ENCODE peak calls at places on chromosomes 6 and 20, in six cellular contexts. One of them, this sample, is unnamed. For H3K9me3, the result is how much of the 10 kb centered on the place peaks cover.

GRCh38 chr20:60990647-60991046 is 261.4 kb upstream of the CDH4 start:
- DNase-seq in psoas muscle: no peak
- DNase-seq in OCI-LY7: no peak
- DNase-seq in adrenal gland: no peak
- DNase-seq in mesenchymal stem cell: no peak
- DNase-seq in tibial nerve: no peak
- DNase-seq in this sample: no peak

GRCh38 chr20:32528291-32528891 is 56.7 kb downstream of the NOL4L start:
- DNase-seq in psoas muscle: no peak
- DNase-seq in OCI-LY7: no peak
- DNase-seq in adrenal gland: no peak
- DNase-seq in mesenchymal stem cell: no peak
- DNase-seq in tibial nerve: no peak
- DNase-seq in this sample: no peak

GRCh38 chr6:124747336-124747735 is 214.9 kb upstream of the RNF217 start:
- DNase-seq in psoas muscle: no peak
- DNase-seq in OCI-LY7: no peak
- DNase-seq in adrenal gland: no peak
- DNase-seq in mesenchymal stem cell: no peak
- DNase-seq in tibial nerve: no peak
- DNase-seq in this sample: no peak

GRCh38 chr6:56851104-56851503 is 103.8 kb upstream of the BEND6 start:
- DNase-seq in psoas muscle: no peak
- DNase-seq in OCI-LY7: no peak
- DNase-seq in adrenal gland: peak
- DNase-seq in mesenchymal stem cell: peak
- DNase-seq in tibial nerve: no peak
- DNase-seq in this sample: no peak

GRCh38 chr6:96939019-96939805 is 14.7 kb downstream of the KLHL32 start:
- DNase-seq in psoas muscle: no peak
- DNase-seq in OCI-LY7: no peak
- DNase-seq in adrenal gland: peak
- DNase-seq in mesenchymal stem cell: peak
- DNase-seq in tibial nerve: no peak
- DNase-seq in this sample: no peak

GRCh38 chr6:24274441-24275083 is 83.3 kb downstream of the DCDC2 start:
- DNase-seq in psoas muscle: no peak
- DNase-seq in OCI-LY7: peak
- DNase-seq in adrenal gland: no peak
- DNase-seq in mesenchymal stem cell: peak
- DNase-seq in tibial nerve: no peak
- DNase-seq in this sample: no peak

GRCh38 chr20:25315418-25316210 is 67.7 kb downstream of the PYGB start:
- DNase-seq in psoas muscle: no peak
- DNase-seq in OCI-LY7: no peak
- DNase-seq in adrenal gland: peak
- DNase-seq in mesenchymal stem cell: no peak
- DNase-seq in tibial nerve: peak
- DNase-seq in this sample: no peak

GRCh38 chr6:81834141-81834621 is 81.7 kb upstream of the TENT5A start:
- DNase-seq in psoas muscle: no peak
- DNase-seq in OCI-LY7: no peak
- DNase-seq in adrenal gland: peak
- DNase-seq in mesenchymal stem cell: peak
- DNase-seq in tibial nerve: no peak
- DNase-seq in this sample: peak

GRCh38 chr6:33744001-33744848 is 2.5 kb downstream of the IP6K3 start:
- DNase-seq in psoas muscle: peak
- DNase-seq in OCI-LY7: peak
- DNase-seq in adrenal gland: peak
- DNase-seq in mesenchymal stem cell: peak
- DNase-seq in tibial nerve: peak
- DNase-seq in this sample: no peak
- H3K4me3 ChIP-seq in psoas muscle: peak
- H3K4me3 ChIP-seq in OCI-LY7: no peak
- H3K4me3 ChIP-seq in adrenal gland: no peak
- H3K4me3 ChIP-seq in mesenchymal stem cell: no peak
- H3K4me3 ChIP-seq in tibial nerve: no peak
- H3K4me3 ChIP-seq in this sample: no peak

DNA sequence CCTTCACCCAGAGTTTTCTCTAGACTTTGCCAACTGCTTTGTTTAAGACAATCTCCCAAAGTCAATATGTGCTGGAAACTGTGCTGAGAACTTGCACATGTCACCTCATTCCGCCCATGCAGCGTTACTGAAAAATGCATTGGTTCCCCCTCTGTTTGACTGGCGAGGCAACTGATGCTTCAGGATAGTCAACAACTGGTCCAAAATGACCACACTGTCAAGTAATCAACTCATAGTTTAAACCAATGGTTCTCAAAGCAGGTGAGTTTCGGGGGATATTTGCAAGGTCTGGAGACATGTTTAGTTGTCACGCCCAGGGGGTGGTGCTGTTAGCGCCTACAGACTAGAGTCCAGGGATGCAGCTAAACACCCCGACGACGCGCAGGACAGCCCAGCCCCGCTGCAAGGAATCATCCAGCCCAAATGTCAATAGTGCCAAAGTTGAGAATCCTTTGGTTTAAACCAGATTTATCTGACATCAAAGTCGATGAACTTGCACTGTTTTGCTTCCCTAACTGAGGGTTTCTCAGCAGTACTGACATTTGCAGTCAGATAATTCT is 170.0 kb downstream of the ZNF217 start:
- DNase-seq in psoas muscle: no peak
- DNase-seq in OCI-LY7: no peak
- DNase-seq in adrenal gland: no peak
- DNase-seq in mesenchymal stem cell: no peak
- DNase-seq in tibial nerve: no peak
- DNase-seq in this sample: no peak
- H3K27ac ChIP-seq in psoas muscle: no peak
- H3K27ac ChIP-seq in OCI-LY7: no peak
- H3K27ac ChIP-seq in adrenal gland: no peak
- H3K27ac ChIP-seq in mesenchymal stem cell: no peak
- H3K27ac ChIP-seq in tibial nerve: no peak
- H3K27ac ChIP-seq in this sample: no peak

GRCh38 chr20:39853664-39854063 is 835.4 kb downstream of the MAFB start:
- DNase-seq in psoas muscle: no peak
- DNase-seq in OCI-LY7: no peak
- DNase-seq in adrenal gland: no peak
- DNase-seq in mesenchymal stem cell: peak
- DNase-seq in tibial nerve: no peak
- DNase-seq in this sample: peak

GRCh38 chr20:39853050-39853449 is 836.0 kb downstream of the MAFB start:
- DNase-seq in psoas muscle: no peak
- DNase-seq in OCI-LY7: no peak
- DNase-seq in adrenal gland: no peak
- DNase-seq in mesenchymal stem cell: no peak
- DNase-seq in tibial nerve: no peak
- DNase-seq in this sample: no peak

GRCh38 chr20:39855799-39856198 is 833.2 kb downstream of the MAFB start:
- DNase-seq in psoas muscle: no peak
- DNase-seq in OCI-LY7: no peak
- DNase-seq in adrenal gland: no peak
- DNase-seq in mesenchymal stem cell: peak
- DNase-seq in tibial nerve: no peak
- DNase-seq in this sample: no peak

GRCh38 chr20:39857188-39857587 is 831.8 kb downstream of the MAFB start:
- DNase-seq in psoas muscle: no peak
- DNase-seq in OCI-LY7: no peak
- DNase-seq in adrenal gland: no peak
- DNase-seq in mesenchymal stem cell: no peak
- DNase-seq in tibial nerve: no peak
- DNase-seq in this sample: no peak

DNA sequence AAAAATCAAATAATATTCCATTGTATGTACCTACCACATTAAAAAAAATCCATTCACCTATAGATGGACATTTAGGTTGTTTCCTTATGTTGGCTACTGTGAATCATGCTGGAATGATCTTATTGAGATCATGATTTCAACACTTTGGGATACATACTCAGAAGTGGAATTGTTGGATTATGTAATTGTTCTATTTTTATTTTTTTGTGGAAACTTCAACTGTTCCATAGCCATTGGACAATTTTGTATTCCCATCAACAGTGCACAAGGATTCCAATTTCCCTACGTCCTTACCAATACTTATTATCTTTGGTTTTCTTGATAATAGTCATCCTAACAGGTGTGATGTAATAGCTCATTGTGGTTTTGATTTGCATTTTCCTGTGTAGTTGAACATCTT is 834.0 kb downstream of the MAFB start:
- DNase-seq in psoas muscle: no peak
- DNase-seq in OCI-LY7: no peak
- DNase-seq in adrenal gland: no peak
- DNase-seq in mesenchymal stem cell: no peak
- DNase-seq in tibial nerve: no peak
- DNase-seq in this sample: no peak
- H3K9me3 ChIP-seq in psoas muscle: under half
- H3K9me3 ChIP-seq in OCI-LY7: under half
- H3K9me3 ChIP-seq in adrenal gland: under half
- H3K9me3 ChIP-seq in mesenchymal stem cell: under half
- H3K9me3 ChIP-seq in tibial nerve: under half
- H3K9me3 ChIP-seq in this sample: under half

GRCh38 chr6:129731396-129731795 is 21.4 kb upstream of the ARHGAP18 start:
- DNase-seq in psoas muscle: no peak
- DNase-seq in OCI-LY7: no peak
- DNase-seq in adrenal gland: no peak
- DNase-seq in mesenchymal stem cell: no peak
- DNase-seq in tibial nerve: no peak
- DNase-seq in this sample: no peak
- H3K4me3 ChIP-seq in psoas muscle: no peak
- H3K4me3 ChIP-seq in OCI-LY7: no peak
- H3K4me3 ChIP-seq in adrenal gland: no peak
- H3K4me3 ChIP-seq in mesenchymal stem cell: no peak
- H3K4me3 ChIP-seq in tibial nerve: no peak
- H3K4me3 ChIP-seq in this sample: no peak

DNA sequence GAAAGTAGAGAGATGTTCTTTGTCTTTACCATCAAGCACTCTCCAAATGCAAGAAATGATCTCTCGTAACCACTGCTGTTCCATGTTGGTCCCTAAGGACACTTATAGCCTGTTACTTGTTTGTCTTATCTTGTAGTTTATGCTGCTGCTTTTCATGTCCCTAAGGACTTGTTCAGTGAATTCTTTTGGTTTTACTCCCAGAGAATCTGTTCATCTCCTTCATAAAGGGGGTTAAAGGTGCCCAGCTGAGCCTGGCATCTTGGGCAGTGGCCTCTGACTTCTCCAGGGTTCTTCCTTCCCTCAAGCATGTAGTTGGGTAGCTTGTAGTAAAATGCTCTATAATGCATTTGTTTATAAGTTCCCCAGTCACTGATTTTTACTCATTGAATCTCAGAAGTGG is 864 bp upstream of the PKIG start:
- DNase-seq in psoas muscle: no peak
- DNase-seq in OCI-LY7: no peak
- DNase-seq in adrenal gland: no peak
- DNase-seq in mesenchymal stem cell: peak
- DNase-seq in tibial nerve: no peak
- DNase-seq in this sample: no peak
- H3K27ac ChIP-seq in psoas muscle: peak
- H3K27ac ChIP-seq in OCI-LY7: peak
- H3K27ac ChIP-seq in adrenal gland: no peak
- H3K27ac ChIP-seq in mesenchymal stem cell: no peak
- H3K27ac ChIP-seq in tibial nerve: peak
- H3K27ac ChIP-seq in this sample: peak

DNA sequence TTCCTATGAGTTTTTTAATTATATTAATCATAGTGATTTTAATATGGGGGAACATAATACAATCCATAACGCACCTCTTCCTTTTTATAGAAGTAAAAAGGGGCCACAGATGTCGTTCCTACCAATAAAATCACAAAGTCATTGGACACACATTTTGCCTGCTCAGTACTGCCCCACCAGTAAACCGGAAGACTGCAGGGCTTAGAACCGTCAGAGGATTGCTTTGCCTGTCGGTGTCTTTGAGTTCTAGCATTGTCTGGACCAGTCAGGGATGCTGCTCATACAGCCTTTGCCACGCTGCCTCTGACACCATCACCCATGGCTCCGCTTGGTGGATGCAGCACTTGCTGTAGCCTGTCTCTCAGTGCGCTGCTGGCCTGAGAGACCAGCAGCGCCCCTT is 853.6 kb downstream of the C6orf118 start:
- DNase-seq in psoas muscle: no peak
- DNase-seq in OCI-LY7: no peak
- DNase-seq in adrenal gland: no peak
- DNase-seq in mesenchymal stem cell: no peak
- DNase-seq in tibial nerve: no peak
- DNase-seq in this sample: no peak
- H3K9me3 ChIP-seq in psoas muscle: under half
- H3K9me3 ChIP-seq in OCI-LY7: under half
- H3K9me3 ChIP-seq in adrenal gland: under half
- H3K9me3 ChIP-seq in mesenchymal stem cell: under half
- H3K9me3 ChIP-seq in tibial nerve: under half
- H3K9me3 ChIP-seq in this sample: under half

GRCh38 chr20:51800132-51800721 is 2.1 kb downstream of the SALL4 start:
- DNase-seq in psoas muscle: peak
- DNase-seq in OCI-LY7: peak
- DNase-seq in adrenal gland: peak
- DNase-seq in mesenchymal stem cell: peak
- DNase-seq in tibial nerve: no peak
- DNase-seq in this sample: no peak
- H3K4me3 ChIP-seq in psoas muscle: peak
- H3K4me3 ChIP-seq in OCI-LY7: no peak
- H3K4me3 ChIP-seq in adrenal gland: no peak
- H3K4me3 ChIP-seq in mesenchymal stem cell: peak
- H3K4me3 ChIP-seq in tibial nerve: no peak
- H3K4me3 ChIP-seq in this sample: peak

GRCh38 chr6:156943167-156943566 is 166.0 kb downstream of the ARID1B start:
- DNase-seq in psoas muscle: no peak
- DNase-seq in OCI-LY7: no peak
- DNase-seq in adrenal gland: no peak
- DNase-seq in mesenchymal stem cell: no peak
- DNase-seq in tibial nerve: no peak
- DNase-seq in this sample: no peak
- H3K27ac ChIP-seq in psoas muscle: no peak
- H3K27ac ChIP-seq in OCI-LY7: no peak
- H3K27ac ChIP-seq in adrenal gland: no peak
- H3K27ac ChIP-seq in mesenchymal stem cell: no peak
- H3K27ac ChIP-seq in tibial nerve: no peak
- H3K27ac ChIP-seq in this sample: no peak

GRCh38 chr20:55880361-55880760 is 125.0 kb downstream of the CBLN4 start:
- DNase-seq in psoas muscle: no peak
- DNase-seq in OCI-LY7: no peak
- DNase-seq in adrenal gland: no peak
- DNase-seq in mesenchymal stem cell: no peak
- DNase-seq in tibial nerve: no peak
- DNase-seq in this sample: no peak

GRCh38 chr20:55882922-55883321 is 122.4 kb downstream of the CBLN4 start:
- DNase-seq in psoas muscle: no peak
- DNase-seq in OCI-LY7: no peak
- DNase-seq in adrenal gland: no peak
- DNase-seq in mesenchymal stem cell: no peak
- DNase-seq in tibial nerve: no peak
- DNase-seq in this sample: no peak

GRCh38 chr20:55882286-55882685 is 123.0 kb downstream of the CBLN4 start:
- DNase-seq in psoas muscle: no peak
- DNase-seq in OCI-LY7: no peak
- DNase-seq in adrenal gland: no peak
- DNase-seq in mesenchymal stem cell: no peak
- DNase-seq in tibial nerve: no peak
- DNase-seq in this sample: no peak

GRCh38 chr20:55881204-55881603 is 124.1 kb downstream of the CBLN4 start:
- DNase-seq in psoas muscle: no peak
- DNase-seq in OCI-LY7: no peak
- DNase-seq in adrenal gland: no peak
- DNase-seq in mesenchymal stem cell: no peak
- DNase-seq in tibial nerve: no peak
- DNase-seq in this sample: no peak
- H3K9me3 ChIP-seq in psoas muscle: under half
- H3K9me3 ChIP-seq in OCI-LY7: under half
- H3K9me3 ChIP-seq in adrenal gland: under half
- H3K9me3 ChIP-seq in mesenchymal stem cell: under half
- H3K9me3 ChIP-seq in tibial nerve: under half
- H3K9me3 ChIP-seq in this sample: under half

This sample was measured in AG04450.